ENCODE peak calls at places on chromosome 20, in ten cellular contexts. One of them, this sample, is unnamed.

GRCh38 chr20:14721926-14722325 is 384.5 kb upstream of the FLRT3 start:
- DNase-seq in GM12865: no peak
- DNase-seq in NCI-H345: no peak
- DNase-seq in NCI-H1417 treated with DMSO at 0.1 percent for 48 hours: no peak
- DNase-seq in HT1080: no peak
- DNase-seq in SJSA1: no peak
- DNase-seq in LoVo: no peak
- DNase-seq in adrenal gland: no peak
- DNase-seq in mucosa of descending colon: no peak
- DNase-seq in C1 segment of cervical spinal cord: no peak
- DNase-seq in this sample: no peak

GRCh38 chr20:38498909-38499308 is 26.3 kb downstream of the RALGAPB start:
- DNase-seq in mucosa of descending colon: no peak
- DNase-seq in SJSA1: no peak
- DNase-seq in C1 segment of cervical spinal cord: no peak
- DNase-seq in GM12865: no peak
- DNase-seq in HT1080: peak; percentile 13
- DNase-seq in adrenal gland: no peak
- DNase-seq in NCI-H345: no peak
- DNase-seq in LoVo: no peak
- DNase-seq in NCI-H1417 treated with DMSO at 0.1 percent for 48 hours: no peak
- DNase-seq in this sample: no peak

GRCh38 chr20:49956689-49957443 is 20.7 kb downstream of the RNF114 start:
- DNase-seq in LoVo: no peak
- DNase-seq in C1 segment of cervical spinal cord: no peak
- DNase-seq in SJSA1: no peak
- DNase-seq in adrenal gland: peak; percentile 77
- DNase-seq in NCI-H345: peak; percentile 5
- DNase-seq in HT1080: no peak
- DNase-seq in mucosa of descending colon: no peak
- DNase-seq in GM12865: peak; percentile 56
- DNase-seq in NCI-H1417 treated with DMSO at 0.1 percent for 48 hours: no peak
- DNase-seq in this sample: no peak

GRCh38 chr20:58418949-58419748 is 30.1 kb downstream of the VAPB start:
- DNase-seq in GM12865: no peak
- DNase-seq in adrenal gland: no peak
- DNase-seq in HT1080: no peak
- DNase-seq in LoVo: no peak
- DNase-seq in NCI-H1417 treated with DMSO at 0.1 percent for 48 hours: no peak
- DNase-seq in mucosa of descending colon: no peak
- DNase-seq in C1 segment of cervical spinal cord: no peak
- DNase-seq in SJSA1: no peak
- DNase-seq in NCI-H345: no peak
- DNase-seq in this sample: no peak

GRCh38 chr20:9270831-9271230 is 201.9 kb downstream of the PLCB4 start:
- DNase-seq in adrenal gland: no peak
- DNase-seq in SJSA1: no peak
- DNase-seq in LoVo: no peak
- DNase-seq in mucosa of descending colon: no peak
- DNase-seq in GM12865: no peak
- DNase-seq in HT1080: no peak
- DNase-seq in NCI-H345: no peak
- DNase-seq in NCI-H1417 treated with DMSO at 0.1 percent for 48 hours: no peak
- DNase-seq in C1 segment of cervical spinal cord: no peak
- DNase-seq in this sample: no peak

GRCh38 chr20:54479138-54479906 is 3.9 kb downstream of the DOK5 start:
- DNase-seq in adrenal gland: no peak
- DNase-seq in C1 segment of cervical spinal cord: no peak
- DNase-seq in LoVo: peak; percentile 31
- DNase-seq in SJSA1: no peak
- DNase-seq in HT1080: peak; percentile 7
- DNase-seq in NCI-H345: no peak
- DNase-seq in GM12865: no peak
- DNase-seq in mucosa of descending colon: no peak
- DNase-seq in NCI-H1417 treated with DMSO at 0.1 percent for 48 hours: no peak
- DNase-seq in this sample: no peak

GRCh38 chr20:1784586-1784985 is 110.6 kb upstream of the SIRPA start:
- DNase-seq in HT1080: no peak
- DNase-seq in C1 segment of cervical spinal cord: no peak
- DNase-seq in NCI-H345: no peak
- DNase-seq in SJSA1: no peak
- DNase-seq in LoVo: no peak
- DNase-seq in GM12865: no peak
- DNase-seq in mucosa of descending colon: no peak
- DNase-seq in adrenal gland: no peak
- DNase-seq in NCI-H1417 treated with DMSO at 0.1 percent for 48 hours: no peak
- DNase-seq in this sample: no peak

GRCh38 chr20:63383556-63383955 is 22.4 kb upstream of the CHRNA4 start:
- DNase-seq in mucosa of descending colon: no peak
- DNase-seq in SJSA1: no peak
- DNase-seq in NCI-H1417 treated with DMSO at 0.1 percent for 48 hours: no peak
- DNase-seq in C1 segment of cervical spinal cord: no peak
- DNase-seq in HT1080: no peak
- DNase-seq in adrenal gland: no peak
- DNase-seq in NCI-H345: no peak
- DNase-seq in LoVo: no peak
- DNase-seq in GM12865: no peak
- DNase-seq in this sample: no peak

GRCh38 chr20:1345030-1345755 is 16.3 kb upstream of the SDCBP2 start:
- DNase-seq in adrenal gland: no peak
- DNase-seq in LoVo: no peak
- DNase-seq in C1 segment of cervical spinal cord: no peak
- DNase-seq in GM12865: no peak
- DNase-seq in SJSA1: no peak
- DNase-seq in mucosa of descending colon: no peak
- DNase-seq in NCI-H345: no peak
- DNase-seq in NCI-H1417 treated with DMSO at 0.1 percent for 48 hours: no peak
- DNase-seq in HT1080: no peak
- DNase-seq in this sample: no peak

GRCh38 chr20:45995213-45996097 is 13.3 kb upstream of the MMP9 start:
- DNase-seq in LoVo: no peak
- DNase-seq in C1 segment of cervical spinal cord: no peak
- DNase-seq in SJSA1: no peak
- DNase-seq in NCI-H345: peak; percentile 47
- DNase-seq in HT1080: no peak
- DNase-seq in mucosa of descending colon: no peak
- DNase-seq in GM12865: no peak
- DNase-seq in NCI-H1417 treated with DMSO at 0.1 percent for 48 hours: no peak
- DNase-seq in adrenal gland: no peak
- DNase-seq in this sample: no peak

GRCh38 chr20:59598625-59599310 is 5.6 kb upstream of the PHACTR3 start:
- DNase-seq in C1 segment of cervical spinal cord: peak; percentile 64
- DNase-seq in SJSA1: no peak
- DNase-seq in NCI-H345: peak; percentile 7
- DNase-seq in HT1080: peak; percentile 13
- DNase-seq in mucosa of descending colon: no peak
- DNase-seq in NCI-H1417 treated with DMSO at 0.1 percent for 48 hours: peak; percentile 28
- DNase-seq in LoVo: peak; percentile 50
- DNase-seq in adrenal gland: no peak
- DNase-seq in GM12865: peak; percentile 65
- DNase-seq in this sample: no peak

GRCh38 chr20:61806995-61807394 is 258.7 kb downstream of the TAF4 start:
- DNase-seq in LoVo: no peak
- DNase-seq in NCI-H345: no peak
- DNase-seq in HT1080: no peak
- DNase-seq in mucosa of descending colon: no peak
- DNase-seq in adrenal gland: no peak
- DNase-seq in GM12865: no peak
- DNase-seq in NCI-H1417 treated with DMSO at 0.1 percent for 48 hours: no peak
- DNase-seq in SJSA1: no peak
- DNase-seq in C1 segment of cervical spinal cord: no peak
- DNase-seq in this sample: no peak

GRCh38 chr20:2800590-2801458 is at the start of gene CPXM1:
- DNase-seq in mucosa of descending colon: no peak
- DNase-seq in HT1080: no peak
- DNase-seq in C1 segment of cervical spinal cord: no peak
- DNase-seq in adrenal gland: no peak
- DNase-seq in LoVo: no peak
- DNase-seq in GM12865: peak; percentile 28
- DNase-seq in SJSA1: peak; percentile 17
- DNase-seq in NCI-H1417 treated with DMSO at 0.1 percent for 48 hours: no peak
- DNase-seq in NCI-H345: peak; percentile 19
- DNase-seq in this sample: no peak

GRCh38 chr20:25284131-25284601 is 36.3 kb downstream of the PYGB start:
- DNase-seq in adrenal gland: no peak
- DNase-seq in mucosa of descending colon: no peak
- DNase-seq in LoVo: no peak
- DNase-seq in NCI-H345: no peak
- DNase-seq in NCI-H1417 treated with DMSO at 0.1 percent for 48 hours: no peak
- DNase-seq in HT1080: no peak
- DNase-seq in SJSA1: no peak
- DNase-seq in GM12865: no peak
- DNase-seq in C1 segment of cervical spinal cord: no peak
- DNase-seq in this sample: no peak

GRCh38 chr20:60481051-60481741 is 523.0 kb downstream of the CDH26 start:
- DNase-seq in HT1080: no peak
- DNase-seq in adrenal gland: no peak
- DNase-seq in LoVo: no peak
- DNase-seq in SJSA1: no peak
- DNase-seq in mucosa of descending colon: peak; percentile 6
- DNase-seq in NCI-H345: no peak
- DNase-seq in GM12865: no peak
- DNase-seq in NCI-H1417 treated with DMSO at 0.1 percent for 48 hours: no peak
- DNase-seq in C1 segment of cervical spinal cord: no peak
- DNase-seq in this sample: no peak

GRCh38 chr20:22339091-22339881 is 245.1 kb downstream of the FOXA2 start:
- DNase-seq in adrenal gland: peak; percentile 19
- DNase-seq in HT1080: peak; percentile 71
- DNase-seq in SJSA1: peak; percentile 55
- DNase-seq in C1 segment of cervical spinal cord: no peak
- DNase-seq in LoVo: peak; percentile 77
- DNase-seq in mucosa of descending colon: peak; percentile 89
- DNase-seq in NCI-H345: peak; percentile 88
- DNase-seq in NCI-H1417 treated with DMSO at 0.1 percent for 48 hours: peak; percentile 54
- DNase-seq in GM12865: peak; percentile 71
- DNase-seq in this sample: no peak

GRCh38 chr20:36873498-36874189 is 2.3 kb upstream of the TLDC2 start:
- DNase-seq in SJSA1: peak; percentile 69
- DNase-seq in NCI-H1417 treated with DMSO at 0.1 percent for 48 hours: no peak
- DNase-seq in NCI-H345: no peak
- DNase-seq in LoVo: no peak
- DNase-seq in HT1080: no peak
- DNase-seq in GM12865: no peak
- DNase-seq in adrenal gland: no peak
- DNase-seq in C1 segment of cervical spinal cord: no peak
- DNase-seq in mucosa of descending colon: no peak
- DNase-seq in this sample: no peak

GRCh38 chr20:24163501-24163900 is 174.9 kb upstream of the GGTLC1 start:
- DNase-seq in mucosa of descending colon: no peak
- DNase-seq in GM12865: no peak
- DNase-seq in NCI-H345: no peak
- DNase-seq in LoVo: no peak
- DNase-seq in NCI-H1417 treated with DMSO at 0.1 percent for 48 hours: no peak
- DNase-seq in C1 segment of cervical spinal cord: no peak
- DNase-seq in adrenal gland: no peak
- DNase-seq in SJSA1: peak; percentile 9
- DNase-seq in HT1080: peak; percentile 14
- DNase-seq in this sample: no peak

GRCh38 chr20:47360489-47361267 is 4.2 kb upstream of the ZMYND8 start:
- DNase-seq in SJSA1: peak; percentile 96
- DNase-seq in C1 segment of cervical spinal cord: peak; percentile 90
- DNase-seq in mucosa of descending colon: peak; percentile 76
- DNase-seq in GM12865: peak; percentile 64
- DNase-seq in NCI-H1417 treated with DMSO at 0.1 percent for 48 hours: no peak
- DNase-seq in LoVo: peak; percentile 76
- DNase-seq in NCI-H345: peak; percentile 91
- DNase-seq in HT1080: peak; percentile 91
- DNase-seq in adrenal gland: peak; percentile 95
- DNase-seq in this sample: no peak

GRCh38 chr20:15642676-15643075 is 930.6 kb downstream of the KIF16B start:
- DNase-seq in LoVo: no peak
- DNase-seq in HT1080: peak; percentile 26
- DNase-seq in GM12865: no peak
- DNase-seq in C1 segment of cervical spinal cord: no peak
- DNase-seq in mucosa of descending colon: no peak
- DNase-seq in adrenal gland: no peak
- DNase-seq in NCI-H345: no peak
- DNase-seq in SJSA1: peak; percentile 39
- DNase-seq in NCI-H1417 treated with DMSO at 0.1 percent for 48 hours: no peak
- DNase-seq in this sample: no peak